ENCODE peak calls at places on chromosomes 11 and 22, in six cellular contexts. One of them, this sample, is unnamed.
A peak's percentile ranks its signal among the peaks of the same experiment; 100 is the strongest.

GRCh38 chr22:41403532-41404318 is 22.0 kb downstream of the TEF start:
- DNase-seq in cardiac muscle cell: peak; percentile 89
- DNase-seq in AG04450: peak; percentile 63
- DNase-seq in mesenchymal stem cell: peak; percentile 86
- DNase-seq in tibial artery: peak; percentile 96
- DNase-seq in CD4-positive, CD25-positive, alpha-beta regulatory T cell: peak; percentile 72
- DNase-seq in this sample: peak; percentile 80

GRCh38 chr11:74730601-74731260 is 495 bp downstream of the CHRDL2 start:
- DNase-seq in tibial artery: no peak
- DNase-seq in AG04450: no peak
- DNase-seq in mesenchymal stem cell: no peak
- DNase-seq in cardiac muscle cell: no peak
- DNase-seq in CD4-positive, CD25-positive, alpha-beta regulatory T cell: no peak
- DNase-seq in this sample: no peak

GRCh38 chr11:88849368-88849767 is 216.4 kb downstream of the GRM5 start:
- DNase-seq in AG04450: no peak
- DNase-seq in CD4-positive, CD25-positive, alpha-beta regulatory T cell: no peak
- DNase-seq in cardiac muscle cell: no peak
- DNase-seq in mesenchymal stem cell: no peak
- DNase-seq in tibial artery: no peak
- DNase-seq in this sample: no peak

GRCh38 chr11:88059326-88059725 is 115.9 kb downstream of the RAB38 start:
- DNase-seq in CD4-positive, CD25-positive, alpha-beta regulatory T cell: no peak
- DNase-seq in tibial artery: no peak
- DNase-seq in mesenchymal stem cell: no peak
- DNase-seq in AG04450: no peak
- DNase-seq in cardiac muscle cell: peak; percentile 12
- DNase-seq in this sample: no peak

GRCh38 chr22:25747245-25747944 is 5.4 kb downstream of the MYO18B start:
- DNase-seq in CD4-positive, CD25-positive, alpha-beta regulatory T cell: no peak
- DNase-seq in tibial artery: peak; percentile 78
- DNase-seq in cardiac muscle cell: peak; percentile 90
- DNase-seq in mesenchymal stem cell: peak; percentile 87
- DNase-seq in AG04450: peak; percentile 36
- DNase-seq in this sample: peak; percentile 88

GRCh38 chr11:134784046-134784445 is 372.0 kb upstream of the B3GAT1 start:
- DNase-seq in CD4-positive, CD25-positive, alpha-beta regulatory T cell: no peak
- DNase-seq in AG04450: no peak
- DNase-seq in tibial artery: no peak
- DNase-seq in mesenchymal stem cell: no peak
- DNase-seq in cardiac muscle cell: no peak
- DNase-seq in this sample: no peak

GRCh38 chr11:111331711-111332479 is 33.5 kb downstream of the POU2AF3 start:
- DNase-seq in cardiac muscle cell: peak; percentile 65
- DNase-seq in AG04450: no peak
- DNase-seq in CD4-positive, CD25-positive, alpha-beta regulatory T cell: no peak
- DNase-seq in mesenchymal stem cell: no peak
- DNase-seq in tibial artery: no peak
- DNase-seq in this sample: no peak

GRCh38 chr11:10973416-10973815 is 115.6 kb upstream of the ZBED5 start:
- DNase-seq in cardiac muscle cell: no peak
- DNase-seq in AG04450: no peak
- DNase-seq in CD4-positive, CD25-positive, alpha-beta regulatory T cell: no peak
- DNase-seq in mesenchymal stem cell: no peak
- DNase-seq in tibial artery: no peak
- DNase-seq in this sample: no peak

GRCh38 chr11:30197869-30198268 is 32.9 kb upstream of the FSHB start:
- DNase-seq in CD4-positive, CD25-positive, alpha-beta regulatory T cell: no peak
- DNase-seq in mesenchymal stem cell: no peak
- DNase-seq in cardiac muscle cell: no peak
- DNase-seq in tibial artery: no peak
- DNase-seq in AG04450: no peak
- DNase-seq in this sample: no peak

GRCh38 chr22:25485626-25486545 is 78.6 kb upstream of the GRK3 start:
- DNase-seq in AG04450: no peak
- DNase-seq in cardiac muscle cell: no peak
- DNase-seq in tibial artery: no peak
- DNase-seq in mesenchymal stem cell: no peak
- DNase-seq in CD4-positive, CD25-positive, alpha-beta regulatory T cell: no peak
- DNase-seq in this sample: no peak

GRCh38 chr11:2472428-2473186 is 27.8 kb downstream of the KCNQ1 start:
- DNase-seq in CD4-positive, CD25-positive, alpha-beta regulatory T cell: no peak
- DNase-seq in mesenchymal stem cell: no peak
- DNase-seq in AG04450: no peak
- DNase-seq in cardiac muscle cell: no peak
- DNase-seq in tibial artery: no peak
- DNase-seq in this sample: no peak

GRCh38 chr11:69726481-69726880 is 22.7 kb upstream of the FGF19 start:
- DNase-seq in CD4-positive, CD25-positive, alpha-beta regulatory T cell: no peak
- DNase-seq in mesenchymal stem cell: no peak
- DNase-seq in tibial artery: no peak
- DNase-seq in AG04450: no peak
- DNase-seq in cardiac muscle cell: no peak
- DNase-seq in this sample: no peak

GRCh38 chr22:37342065-37342464 is 59.8 kb downstream of the CYTH4 start:
- DNase-seq in CD4-positive, CD25-positive, alpha-beta regulatory T cell: no peak
- DNase-seq in AG04450: no peak
- DNase-seq in tibial artery: no peak
- DNase-seq in mesenchymal stem cell: no peak
- DNase-seq in cardiac muscle cell: no peak
- DNase-seq in this sample: no peak

GRCh38 chr11:96265972-96266371 is 77.0 kb downstream of the MAML2 start:
- DNase-seq in CD4-positive, CD25-positive, alpha-beta regulatory T cell: no peak
- DNase-seq in cardiac muscle cell: no peak
- DNase-seq in AG04450: no peak
- DNase-seq in tibial artery: no peak
- DNase-seq in mesenchymal stem cell: no peak
- DNase-seq in this sample: no peak

GRCh38 chr11:47109051-47109791 is 67.5 kb downstream of the ARFGAP2 start:
- DNase-seq in tibial artery: no peak
- DNase-seq in CD4-positive, CD25-positive, alpha-beta regulatory T cell: no peak
- DNase-seq in mesenchymal stem cell: peak; percentile 8
- DNase-seq in cardiac muscle cell: no peak
- DNase-seq in AG04450: no peak
- DNase-seq in this sample: no peak

GRCh38 chr11:66386171-66387069 is 14.9 kb upstream of the SLC29A2 start:
- DNase-seq in tibial artery: peak; percentile 88
- DNase-seq in cardiac muscle cell: peak; percentile 92
- DNase-seq in CD4-positive, CD25-positive, alpha-beta regulatory T cell: peak; percentile 66
- DNase-seq in mesenchymal stem cell: peak; percentile 86
- DNase-seq in AG04450: peak; percentile 66
- DNase-seq in this sample: peak; percentile 77

GRCh38 chr11:130580372-130580771 is 131.9 kb downstream of the ADAMTS15 start:
- DNase-seq in mesenchymal stem cell: peak; percentile 50
- DNase-seq in cardiac muscle cell: peak; percentile 83
- DNase-seq in CD4-positive, CD25-positive, alpha-beta regulatory T cell: no peak
- DNase-seq in AG04450: peak; percentile 20
- DNase-seq in tibial artery: no peak
- DNase-seq in this sample: peak; percentile 61

GRCh38 chr11:36253238-36253637 is 36.0 kb downstream of the COMMD9 start:
- DNase-seq in AG04450: no peak
- DNase-seq in CD4-positive, CD25-positive, alpha-beta regulatory T cell: no peak
- DNase-seq in tibial artery: no peak
- DNase-seq in cardiac muscle cell: no peak
- DNase-seq in mesenchymal stem cell: no peak
- DNase-seq in this sample: no peak

GRCh38 chr11:12063251-12063650 is 47.1 kb upstream of the MICAL2 start:
- DNase-seq in tibial artery: no peak
- DNase-seq in AG04450: no peak
- DNase-seq in mesenchymal stem cell: no peak
- DNase-seq in cardiac muscle cell: no peak
- DNase-seq in CD4-positive, CD25-positive, alpha-beta regulatory T cell: no peak
- DNase-seq in this sample: no peak

GRCh38 chr11:250274-250673 is 13.5 kb downstream of the PSMD13 start:
- DNase-seq in AG04450: no peak
- DNase-seq in CD4-positive, CD25-positive, alpha-beta regulatory T cell: no peak
- DNase-seq in mesenchymal stem cell: no peak
- DNase-seq in cardiac muscle cell: no peak
- DNase-seq in tibial artery: no peak
- DNase-seq in this sample: no peak

GRCh38 chr22:45162531-45162930 is 1.2 kb upstream of the NUP50 start:
- DNase-seq in AG04450: no peak
- DNase-seq in CD4-positive, CD25-positive, alpha-beta regulatory T cell: no peak
- DNase-seq in mesenchymal stem cell: peak; percentile 63
- DNase-seq in tibial artery: no peak
- DNase-seq in cardiac muscle cell: no peak
- DNase-seq in this sample: peak; percentile 1

GRCh38 chr11:64239662-64240466 is 1.0 kb upstream of the FKBP2 start:
- DNase-seq in mesenchymal stem cell: peak; percentile 16
- DNase-seq in tibial artery: no peak
- DNase-seq in CD4-positive, CD25-positive, alpha-beta regulatory T cell: no peak
- DNase-seq in cardiac muscle cell: no peak
- DNase-seq in AG04450: no peak
- DNase-seq in this sample: no peak

GRCh38 chr22:38707346-38707745 is 1.6 kb downstream of the GTPBP1 start:
- DNase-seq in cardiac muscle cell: peak; percentile 33
- DNase-seq in tibial artery: no peak
- DNase-seq in AG04450: no peak
- DNase-seq in mesenchymal stem cell: peak; percentile 69
- DNase-seq in CD4-positive, CD25-positive, alpha-beta regulatory T cell: no peak
- DNase-seq in this sample: peak; percentile 23

GRCh38 chr22:43670545-43670944 is 141.6 kb downstream of the EFCAB6 start:
- DNase-seq in mesenchymal stem cell: no peak
- DNase-seq in CD4-positive, CD25-positive, alpha-beta regulatory T cell: no peak
- DNase-seq in cardiac muscle cell: no peak
- DNase-seq in tibial artery: no peak
- DNase-seq in AG04450: no peak
- DNase-seq in this sample: no peak

DNA sequence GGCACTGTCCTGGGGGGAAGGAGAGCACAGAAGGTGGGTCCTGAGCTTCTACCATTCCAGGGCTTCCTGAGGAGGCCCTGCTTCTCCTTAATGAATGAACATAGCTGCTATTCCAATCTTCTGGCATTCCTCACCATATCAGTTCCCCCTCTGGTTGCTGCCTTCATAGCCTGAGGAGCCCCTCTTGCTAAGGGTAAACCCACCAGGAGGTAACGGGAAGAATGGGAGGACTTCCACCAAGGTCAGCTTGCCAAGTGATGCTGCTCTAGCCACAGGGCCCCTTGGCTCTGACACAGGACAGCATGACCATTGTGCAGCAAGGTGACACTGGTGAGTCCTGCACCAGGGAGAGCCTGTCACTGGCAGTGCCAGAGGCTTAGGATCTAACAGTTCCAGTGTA is 1022.5 kb downstream of the TBC1D22A start:
- DNase-seq in tibial artery: no peak
- DNase-seq in cardiac muscle cell: no peak
- DNase-seq in CD4-positive, CD25-positive, alpha-beta regulatory T cell: no peak
- DNase-seq in mesenchymal stem cell: no peak
- DNase-seq in AG04450: no peak
- DNase-seq in this sample: no peak
- H3K9me3 ChIP-seq in tibial artery: no peaks in the 10 kb centered on the region
- H3K9me3 ChIP-seq in cardiac muscle cell: no peaks in the 10 kb centered on the region
- H3K9me3 ChIP-seq in CD4-positive, CD25-positive, alpha-beta regulatory T cell: peaks cover 3% of the 10 kb centered on the region
- H3K9me3 ChIP-seq in mesenchymal stem cell: peaks cover 11% of the 10 kb centered on the region
- H3K9me3 ChIP-seq in AG04450: peaks cover 84% of the 10 kb centered on the region
- H3K9me3 ChIP-seq in this sample: peaks cover 4% of the 10 kb centered on the region

GRCh38 chr22:48223488-48224190 is 1461.2 kb downstream of the TBC1D22A start:
- DNase-seq in CD4-positive, CD25-positive, alpha-beta regulatory T cell: no peak
- DNase-seq in tibial artery: no peak
- DNase-seq in cardiac muscle cell: no peak
- DNase-seq in mesenchymal stem cell: no peak
- DNase-seq in AG04450: no peak
- DNase-seq in this sample: no peak
- H3K9me3 ChIP-seq in CD4-positive, CD25-positive, alpha-beta regulatory T cell: no peaks in the 10 kb centered on the region
- H3K9me3 ChIP-seq in tibial artery: no peaks in the 10 kb centered on the region
- H3K9me3 ChIP-seq in cardiac muscle cell: no peaks in the 10 kb centered on the region
- H3K9me3 ChIP-seq in mesenchymal stem cell: peaks cover 14% of the 10 kb centered on the region
- H3K9me3 ChIP-seq in AG04450: peaks cover 65% of the 10 kb centered on the region
- H3K9me3 ChIP-seq in this sample: peaks cover 15% of the 10 kb centered on the region

DNA sequence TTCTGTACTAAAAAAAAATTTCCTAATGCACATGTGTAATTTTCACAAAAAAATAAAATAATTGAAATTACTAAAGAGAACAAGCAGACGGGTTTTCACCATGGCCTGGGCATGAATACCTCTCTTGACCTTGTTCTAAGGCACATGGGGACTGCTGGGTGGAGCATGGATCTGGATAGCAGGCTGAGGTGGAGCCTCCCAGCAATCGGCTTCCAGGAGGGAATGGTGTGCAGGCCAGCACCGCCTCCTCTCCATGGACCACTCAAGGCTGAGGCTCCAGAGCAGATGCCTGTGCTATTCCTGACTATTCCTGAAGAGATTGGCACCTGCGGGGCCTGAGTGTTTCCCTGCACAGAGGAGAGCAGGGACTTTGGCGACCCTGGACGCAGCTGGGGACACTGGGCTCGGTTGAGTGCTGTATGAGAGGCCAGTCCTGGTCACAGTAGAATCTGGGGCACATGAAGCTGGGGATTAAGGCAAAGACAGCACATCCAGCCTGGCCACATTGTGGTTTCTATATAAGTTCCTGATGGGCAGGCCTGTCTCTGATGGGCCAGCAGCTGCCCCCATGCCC is 963.6 kb downstream of the BRD1 start:
- DNase-seq in CD4-positive, CD25-positive, alpha-beta regulatory T cell: no peak
- DNase-seq in mesenchymal stem cell: no peak
- DNase-seq in AG04450: no peak
- DNase-seq in tibial artery: no peak
- DNase-seq in cardiac muscle cell: no peak
- DNase-seq in this sample: no peak
- H3K9me3 ChIP-seq in CD4-positive, CD25-positive, alpha-beta regulatory T cell: no peaks in the 10 kb centered on the region
- H3K9me3 ChIP-seq in mesenchymal stem cell: no peaks in the 10 kb centered on the region
- H3K9me3 ChIP-seq in AG04450: peaks cover 72% of the 10 kb centered on the region
- H3K9me3 ChIP-seq in tibial artery: no peaks in the 10 kb centered on the region
- H3K9me3 ChIP-seq in cardiac muscle cell: no peaks in the 10 kb centered on the region
- H3K9me3 ChIP-seq in this sample: peaks cover 15% of the 10 kb centered on the region

DNA sequence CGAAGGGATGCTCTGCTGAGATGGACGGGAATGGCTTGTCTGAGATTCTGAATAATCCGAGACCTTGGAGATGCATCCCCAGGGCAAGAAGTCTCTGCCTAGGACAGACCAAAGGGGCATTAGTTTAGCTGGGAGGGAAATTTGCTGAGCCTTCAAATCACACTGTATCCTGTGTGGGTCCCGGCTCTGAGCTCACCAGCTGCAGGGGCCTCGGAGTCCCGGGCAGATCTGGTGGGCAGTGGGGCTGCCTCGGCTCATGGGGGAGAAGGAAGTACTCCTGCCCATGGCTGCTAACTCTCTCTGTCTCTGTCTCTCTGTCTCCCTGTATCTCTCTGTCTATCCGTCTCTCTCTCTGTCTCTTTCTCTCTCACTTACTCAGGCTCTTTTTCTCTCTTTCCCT is 522.4 kb downstream of the TBC1D22A start:
- DNase-seq in AG04450: no peak
- DNase-seq in mesenchymal stem cell: no peak
- DNase-seq in cardiac muscle cell: no peak
- DNase-seq in CD4-positive, CD25-positive, alpha-beta regulatory T cell: no peak
- DNase-seq in tibial artery: no peak
- DNase-seq in this sample: no peak
- H3K9me3 ChIP-seq in AG04450: no peaks in the 10 kb centered on the region
- H3K9me3 ChIP-seq in mesenchymal stem cell: no peaks in the 10 kb centered on the region
- H3K9me3 ChIP-seq in cardiac muscle cell: no peaks in the 10 kb centered on the region
- H3K9me3 ChIP-seq in CD4-positive, CD25-positive, alpha-beta regulatory T cell: no peaks in the 10 kb centered on the region
- H3K9me3 ChIP-seq in tibial artery: no peaks in the 10 kb centered on the region
- H3K9me3 ChIP-seq in this sample: no peaks in the 10 kb centered on the region

GRCh38 chr11:50412832-50413231 is 380.2 kb downstream of the OR4C45 start:
- DNase-seq in cardiac muscle cell: no peak
- DNase-seq in AG04450: no peak
- DNase-seq in mesenchymal stem cell: no peak
- DNase-seq in CD4-positive, CD25-positive, alpha-beta regulatory T cell: no peak
- DNase-seq in tibial artery: no peak
- DNase-seq in this sample: no peak
- H3K9me3 ChIP-seq in cardiac muscle cell: peaks cover 11% of the 10 kb centered on the region
- H3K9me3 ChIP-seq in AG04450: peaks cover 19% of the 10 kb centered on the region
- H3K9me3 ChIP-seq in mesenchymal stem cell: peaks cover 53% of the 10 kb centered on the region
- H3K9me3 ChIP-seq in CD4-positive, CD25-positive, alpha-beta regulatory T cell: peaks cover 8% of the 10 kb centered on the region
- H3K9me3 ChIP-seq in tibial artery: no peaks in the 10 kb centered on the region
- H3K9me3 ChIP-seq in this sample: no peaks in the 10 kb centered on the region